ENCODE peak calls at places on chromosomes 2 and 18, in four cellular contexts. One of them, this sample, is unnamed.

GRCh38 chr2:42838133-42838532 is 45.8 kb upstream of the HAAO start:
- DNase-seq in fibroblast of pulmonary artery: no peak
- DNase-seq in CD8-positive, alpha-beta T cell: no peak
- DNase-seq in cardiac fibroblast: no peak
- DNase-seq in this sample: no peak

GRCh38 chr18:78240091-78240490 is 739.5 kb upstream of the SALL3 start:
- DNase-seq in fibroblast of pulmonary artery: no peak
- DNase-seq in CD8-positive, alpha-beta T cell: no peak
- DNase-seq in cardiac fibroblast: no peak
- DNase-seq in this sample: no peak

GRCh38 chr2:156903335-156903734 is 354.2 kb upstream of the GALNT5 start:
- DNase-seq in fibroblast of pulmonary artery: no peak
- DNase-seq in CD8-positive, alpha-beta T cell: no peak
- DNase-seq in cardiac fibroblast: no peak
- DNase-seq in this sample: no peak

GRCh38 chr2:224085811-224086210 is 46.7 kb upstream of the SERPINE2 start:
- DNase-seq in fibroblast of pulmonary artery: no peak
- DNase-seq in CD8-positive, alpha-beta T cell: no peak
- DNase-seq in cardiac fibroblast: no peak
- DNase-seq in this sample: no peak

GRCh38 chr18:76528477-76529432 is 33.7 kb upstream of the ZNF516 start:
- DNase-seq in fibroblast of pulmonary artery: peak; percentile 74
- DNase-seq in CD8-positive, alpha-beta T cell: no peak
- DNase-seq in cardiac fibroblast: peak; percentile 61
- DNase-seq in this sample: no peak

GRCh38 chr18:62523255-62523588 is 397 bp downstream of the ZCCHC2 start:
- DNase-seq in fibroblast of pulmonary artery: no peak
- DNase-seq in CD8-positive, alpha-beta T cell: no peak
- DNase-seq in cardiac fibroblast: no peak
- DNase-seq in this sample: no peak

GRCh38 chr18:57269756-57270534 is 82.4 kb upstream of the ST8SIA3 start:
- DNase-seq in fibroblast of pulmonary artery: no peak
- DNase-seq in CD8-positive, alpha-beta T cell: no peak
- DNase-seq in cardiac fibroblast: no peak
- DNase-seq in this sample: no peak

GRCh38 chr2:101770672-101771071 is 73.2 kb downstream of the MAP4K4 start:
- DNase-seq in fibroblast of pulmonary artery: peak; percentile 62
- DNase-seq in CD8-positive, alpha-beta T cell: no peak
- DNase-seq in cardiac fibroblast: peak; percentile 51
- DNase-seq in this sample: no peak

GRCh38 chr2:54524236-54524991 is 68.3 kb downstream of the SPTBN1 start:
- DNase-seq in fibroblast of pulmonary artery: peak; percentile 67
- DNase-seq in CD8-positive, alpha-beta T cell: no peak
- DNase-seq in cardiac fibroblast: peak; percentile 69
- DNase-seq in this sample: no peak

GRCh38 chr18:58580078-58580477 is 48.8 kb downstream of the ALPK2 start:
- DNase-seq in fibroblast of pulmonary artery: no peak
- DNase-seq in CD8-positive, alpha-beta T cell: no peak
- DNase-seq in cardiac fibroblast: no peak
- DNase-seq in this sample: no peak

GRCh38 chr2:33873206-33873605 is 274.1 kb upstream of the FAM98A start:
- DNase-seq in fibroblast of pulmonary artery: no peak
- DNase-seq in CD8-positive, alpha-beta T cell: no peak
- DNase-seq in cardiac fibroblast: no peak
- DNase-seq in this sample: no peak

GRCh38 chr18:60198063-60198462 is 174.5 kb downstream of the MC4R start:
- DNase-seq in fibroblast of pulmonary artery: peak; percentile 7
- DNase-seq in CD8-positive, alpha-beta T cell: no peak
- DNase-seq in cardiac fibroblast: no peak
- DNase-seq in this sample: no peak

GRCh38 chr2:109232306-109232705 is 103.3 kb downstream of the SH3RF3 start:
- DNase-seq in fibroblast of pulmonary artery: no peak
- DNase-seq in CD8-positive, alpha-beta T cell: no peak
- DNase-seq in cardiac fibroblast: no peak
- DNase-seq in this sample: no peak

GRCh38 chr2:112465373-112465772 is 16.6 kb upstream of the TTL start:
- DNase-seq in fibroblast of pulmonary artery: peak; percentile 39
- DNase-seq in CD8-positive, alpha-beta T cell: no peak
- DNase-seq in cardiac fibroblast: peak; percentile 29
- DNase-seq in this sample: no peak

GRCh38 chr2:2048461-2048860 is 282.6 kb downstream of the MYT1L start:
- DNase-seq in fibroblast of pulmonary artery: no peak
- DNase-seq in CD8-positive, alpha-beta T cell: no peak
- DNase-seq in cardiac fibroblast: no peak
- DNase-seq in this sample: no peak

GRCh38 chr2:16495812-16496211 is 169.8 kb downstream of the CYRIA start:
- DNase-seq in fibroblast of pulmonary artery: no peak
- DNase-seq in CD8-positive, alpha-beta T cell: no peak
- DNase-seq in cardiac fibroblast: no peak
- DNase-seq in this sample: no peak

GRCh38 chr2:56801770-56802169 is 618.0 kb downstream of the CCDC85A start:
- DNase-seq in fibroblast of pulmonary artery: no peak
- DNase-seq in CD8-positive, alpha-beta T cell: no peak
- DNase-seq in cardiac fibroblast: no peak
- DNase-seq in this sample: no peak

GRCh38 chr2:54122939-54123338 is 7.5 kb downstream of the ACYP2 start:
- DNase-seq in fibroblast of pulmonary artery: peak; percentile 51
- DNase-seq in CD8-positive, alpha-beta T cell: no peak
- DNase-seq in cardiac fibroblast: peak; percentile 58
- DNase-seq in this sample: no peak

GRCh38 chr2:174577967-174578589 is 19.5 kb downstream of the WIPF1 start:
- DNase-seq in fibroblast of pulmonary artery: peak; percentile 81
- DNase-seq in CD8-positive, alpha-beta T cell: no peak
- DNase-seq in cardiac fibroblast: peak; percentile 77
- DNase-seq in this sample: no peak

GRCh38 chr18:48192542-48192941 is 216.6 kb downstream of the ZBTB7C start:
- DNase-seq in fibroblast of pulmonary artery: no peak
- DNase-seq in CD8-positive, alpha-beta T cell: no peak
- DNase-seq in cardiac fibroblast: no peak
- DNase-seq in this sample: no peak

GRCh38 chr18:25231327-25231691 is 120.7 kb downstream of the ZNF521 start:
- DNase-seq in fibroblast of pulmonary artery: no peak
- DNase-seq in CD8-positive, alpha-beta T cell: no peak
- DNase-seq in cardiac fibroblast: no peak
- DNase-seq in this sample: no peak

GRCh38 chr2:228689049-228689448 is 507.6 kb upstream of the SPHKAP start:
- DNase-seq in fibroblast of pulmonary artery: no peak
- DNase-seq in CD8-positive, alpha-beta T cell: no peak
- DNase-seq in cardiac fibroblast: peak; percentile 19
- DNase-seq in this sample: no peak

GRCh38 chr2:238102865-238103264 is 2.7 kb downstream of the ESPNL start:
- DNase-seq in fibroblast of pulmonary artery: no peak
- DNase-seq in CD8-positive, alpha-beta T cell: no peak
- DNase-seq in cardiac fibroblast: no peak
- DNase-seq in this sample: no peak

GRCh38 chr2:45882707-45883106 is 231.2 kb downstream of the PRKCE start:
- DNase-seq in fibroblast of pulmonary artery: peak; percentile 57
- DNase-seq in CD8-positive, alpha-beta T cell: no peak
- DNase-seq in cardiac fibroblast: peak; percentile 78
- DNase-seq in this sample: no peak

GRCh38 chr2:129611456-129611855 is 368.0 kb upstream of the RAB6C start:
- DNase-seq in fibroblast of pulmonary artery: no peak
- DNase-seq in CD8-positive, alpha-beta T cell: no peak
- DNase-seq in cardiac fibroblast: no peak
- DNase-seq in this sample: no peak

GRCh38 chr18:45014047-45014501 is 333.4 kb downstream of the SETBP1 start:
- DNase-seq in fibroblast of pulmonary artery: peak; percentile 73
- DNase-seq in CD8-positive, alpha-beta T cell: no peak
- DNase-seq in cardiac fibroblast: peak; percentile 93
- DNase-seq in this sample: no peak

GRCh38 chr2:128639693-128640092 is 321.0 kb upstream of the HS6ST1 start:
- DNase-seq in fibroblast of pulmonary artery: no peak
- DNase-seq in CD8-positive, alpha-beta T cell: no peak
- DNase-seq in cardiac fibroblast: no peak
- DNase-seq in this sample: no peak

GRCh38 chr18:57585421-57585820 is 1.1 kb downstream of the FECH start:
- DNase-seq in fibroblast of pulmonary artery: peak; percentile 3
- DNase-seq in CD8-positive, alpha-beta T cell: no peak
- DNase-seq in cardiac fibroblast: peak; percentile 3
- DNase-seq in this sample: no peak

GRCh38 chr2:65666156-65666725 is 233.8 kb upstream of the SPRED2 start:
- DNase-seq in fibroblast of pulmonary artery: peak; percentile 40
- DNase-seq in CD8-positive, alpha-beta T cell: no peak
- DNase-seq in cardiac fibroblast: peak; percentile 9
- DNase-seq in this sample: peak; percentile 61

GRCh38 chr2:162327134-162327769 is 8.8 kb upstream of the IFIH1 start:
- DNase-seq in fibroblast of pulmonary artery: no peak
- DNase-seq in CD8-positive, alpha-beta T cell: no peak
- DNase-seq in cardiac fibroblast: no peak
- DNase-seq in this sample: no peak

GRCh38 chr18:23752796-23753195 is 63.5 kb downstream of the LAMA3 start:
- DNase-seq in fibroblast of pulmonary artery: peak; percentile 36
- DNase-seq in CD8-positive, alpha-beta T cell: no peak
- DNase-seq in cardiac fibroblast: peak; percentile 63
- DNase-seq in this sample: no peak

GRCh38 chr2:158194229-158194628 is 92.6 kb downstream of the UPP2 start:
- DNase-seq in fibroblast of pulmonary artery: no peak
- DNase-seq in CD8-positive, alpha-beta T cell: no peak
- DNase-seq in cardiac fibroblast: no peak
- DNase-seq in this sample: no peak

GRCh38 chr2:226581004-226581403 is 218.6 kb downstream of the IRS1 start:
- DNase-seq in fibroblast of pulmonary artery: no peak
- DNase-seq in CD8-positive, alpha-beta T cell: no peak
- DNase-seq in cardiac fibroblast: no peak
- DNase-seq in this sample: no peak

GRCh38 chr2:234880551-234881211 is 71.1 kb upstream of the SH3BP4 start:
- DNase-seq in fibroblast of pulmonary artery: peak; percentile 65
- DNase-seq in CD8-positive, alpha-beta T cell: no peak
- DNase-seq in cardiac fibroblast: peak; percentile 51
- DNase-seq in this sample: no peak

GRCh38 chr2:38075436-38076249 is at the start of gene CYP1B1:
- DNase-seq in fibroblast of pulmonary artery: no peak
- DNase-seq in CD8-positive, alpha-beta T cell: no peak
- DNase-seq in cardiac fibroblast: no peak
- DNase-seq in this sample: no peak

GRCh38 chr2:51151490-51152140 is 119.7 kb upstream of the NRXN1 start:
- DNase-seq in fibroblast of pulmonary artery: no peak
- DNase-seq in CD8-positive, alpha-beta T cell: no peak
- DNase-seq in cardiac fibroblast: no peak
- DNase-seq in this sample: no peak

GRCh38 chr2:148122788-148123187 is 101.9 kb downstream of the MBD5 start:
- DNase-seq in fibroblast of pulmonary artery: no peak
- DNase-seq in CD8-positive, alpha-beta T cell: no peak
- DNase-seq in cardiac fibroblast: peak; percentile 7
- DNase-seq in this sample: no peak

DNA sequence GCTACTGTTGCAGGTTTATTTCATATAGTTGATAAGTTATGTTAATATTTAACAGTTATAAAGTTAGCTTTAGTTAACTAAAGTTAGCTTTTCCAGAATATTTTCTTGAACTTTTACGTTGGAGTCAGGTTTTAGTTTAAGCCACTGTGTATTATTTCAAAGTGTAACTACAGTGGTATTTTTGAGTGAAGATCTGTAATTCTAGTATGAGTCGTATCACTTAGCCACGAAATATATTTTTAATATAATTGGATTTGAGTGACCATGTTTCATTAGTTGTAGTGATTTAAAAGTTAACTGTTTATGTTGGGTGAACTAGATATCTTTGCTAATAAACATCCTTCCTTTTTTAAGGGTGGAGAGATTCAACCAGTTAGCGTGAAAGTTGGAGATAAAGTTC is 2.5 kb downstream of the HSPE1 start:
- DNase-seq in fibroblast of pulmonary artery: no peak
- DNase-seq in CD8-positive, alpha-beta T cell: no peak
- DNase-seq in cardiac fibroblast: no peak
- DNase-seq in this sample: no peak
- H3K4me3 ChIP-seq in fibroblast of pulmonary artery: no peak overlapping the region
- H3K4me3 ChIP-seq in CD8-positive, alpha-beta T cell: no peak overlapping the region
- H3K4me3 ChIP-seq in cardiac fibroblast: no peak overlapping the region
- H3K4me3 ChIP-seq in this sample: peak overlapping the region; percentile 100

GRCh38 chr2:183607995-183608394 is 483.8 kb downstream of the NUP35 start:
- DNase-seq in fibroblast of pulmonary artery: no peak
- DNase-seq in CD8-positive, alpha-beta T cell: no peak
- DNase-seq in cardiac fibroblast: no peak
- DNase-seq in this sample: no peak

GRCh38 chr2:183608747-183609146 is 484.5 kb downstream of the NUP35 start:
- DNase-seq in fibroblast of pulmonary artery: no peak
- DNase-seq in CD8-positive, alpha-beta T cell: no peak
- DNase-seq in cardiac fibroblast: no peak
- DNase-seq in this sample: no peak

GRCh38 chr2:183606718-183607085 is 482.5 kb downstream of the NUP35 start:
- DNase-seq in fibroblast of pulmonary artery: peak; percentile 1
- DNase-seq in CD8-positive, alpha-beta T cell: no peak
- DNase-seq in cardiac fibroblast: no peak
- DNase-seq in this sample: no peak

GRCh38 chr2:183614797-183615429 is 490.7 kb downstream of the NUP35 start:
- DNase-seq in fibroblast of pulmonary artery: peak; percentile 3
- DNase-seq in CD8-positive, alpha-beta T cell: no peak
- DNase-seq in cardiac fibroblast: no peak
- DNase-seq in this sample: no peak

GRCh38 chr2:183610724-183611123 is 486.5 kb downstream of the NUP35 start:
- DNase-seq in fibroblast of pulmonary artery: no peak
- DNase-seq in CD8-positive, alpha-beta T cell: no peak
- DNase-seq in cardiac fibroblast: no peak
- DNase-seq in this sample: no peak
- TF ChIP-seq CTCF in fibroblast of pulmonary artery: no peak
- TF ChIP-seq CTCF in CD8-positive, alpha-beta T cell: no peak
- TF ChIP-seq CTCF in cardiac fibroblast: no peak
- TF ChIP-seq CTCF in this sample: peak; percentile 20

GRCh38 chr18:79962311-79962710 is 2.1 kb upstream of the HSBP1L1 start:
- DNase-seq in fibroblast of pulmonary artery: no peak
- DNase-seq in CD8-positive, alpha-beta T cell: no peak
- DNase-seq in cardiac fibroblast: no peak
- DNase-seq in this sample: no peak
- H3K4me3 ChIP-seq in fibroblast of pulmonary artery: no peak overlapping the region
- H3K4me3 ChIP-seq in CD8-positive, alpha-beta T cell: no peak overlapping the region
- H3K4me3 ChIP-seq in cardiac fibroblast: no peak overlapping the region
- H3K4me3 ChIP-seq in this sample: no peak overlapping the region

GRCh38 chr2:127455566-127456493 is 37.6 kb downstream of the PROC start:
- DNase-seq in fibroblast of pulmonary artery: no peak
- DNase-seq in CD8-positive, alpha-beta T cell: no peak
- DNase-seq in cardiac fibroblast: no peak
- DNase-seq in this sample: no peak

GRCh38 chr2:127453392-127454171 is 35.4 kb downstream of the PROC start:
- DNase-seq in fibroblast of pulmonary artery: peak; percentile 17
- DNase-seq in CD8-positive, alpha-beta T cell: no peak
- DNase-seq in cardiac fibroblast: peak; percentile 16
- DNase-seq in this sample: no peak

GRCh38 chr2:127453013-127453391 is 34.8 kb downstream of the PROC start:
- DNase-seq in fibroblast of pulmonary artery: no peak
- DNase-seq in CD8-positive, alpha-beta T cell: no peak
- DNase-seq in cardiac fibroblast: no peak
- DNase-seq in this sample: no peak

GRCh38 chr2:127456960-127457359 is 38.7 kb downstream of the PROC start:
- DNase-seq in fibroblast of pulmonary artery: no peak
- DNase-seq in CD8-positive, alpha-beta T cell: no peak
- DNase-seq in cardiac fibroblast: no peak
- DNase-seq in this sample: no peak

GRCh38 chr2:127454595-127455565 is 36.7 kb downstream of the PROC start:
- DNase-seq in fibroblast of pulmonary artery: no peak
- DNase-seq in CD8-positive, alpha-beta T cell: no peak
- DNase-seq in cardiac fibroblast: no peak
- DNase-seq in this sample: no peak
- TF ChIP-seq CTCF in fibroblast of pulmonary artery: no peak
- TF ChIP-seq CTCF in CD8-positive, alpha-beta T cell: no peak
- TF ChIP-seq CTCF in cardiac fibroblast: no peak
- TF ChIP-seq CTCF in this sample: no peak

GRCh38 chr2:72149556-72150156 is 2.0 kb upstream of the CYP26B1 start:
- DNase-seq in fibroblast of pulmonary artery: no peak
- DNase-seq in CD8-positive, alpha-beta T cell: no peak
- DNase-seq in cardiac fibroblast: no peak
- DNase-seq in this sample: no peak
- H3K4me3 ChIP-seq in fibroblast of pulmonary artery: peak overlapping the region; percentile 49
- H3K4me3 ChIP-seq in CD8-positive, alpha-beta T cell: peak overlapping the region; percentile 51
- H3K4me3 ChIP-seq in cardiac fibroblast: peak overlapping the region; percentile 46
- H3K4me3 ChIP-seq in this sample: no peak overlapping the region

This sample was measured in GM12864.